ENCODE peak calls at places on chromosome 7, in seven cellular contexts. T is mesendoderm, J is GM23248, G is SK-N-SH, O is mammary epithelial cell, H is astrocyte, L is neuronal stem cell. V is an unnamed sample.

GRCh38 chr7:42180806-42181205 is 56.2 kb downstream of the GLI3 start:
- DNase-seq in T (no peak), G (no peak), L (no peak), H (no peak), J (no peak), O (no peak), V (peak)

GRCh38 chr7:5450549-5451327 is 27.1 kb upstream of the TNRC18 start:
- DNase-seq in G (peak), J (peak), L (peak), H (no peak), O (no peak), T (peak), V (peak)

GRCh38 chr7:139575338-139575680 is 51.8 kb downstream of the CLEC2L start:
- DNase-seq in H (no peak), L (no peak), O (no peak), G (no peak), T (no peak), J (no peak), V (no peak)

GRCh38 chr7:50728184-50728583 is 54.5 kb downstream of the GRB10 start:
- DNase-seq in J (peak), O (no peak), L (no peak), T (no peak), H (peak), G (no peak), V (peak)

GRCh38 chr7:125927556-125927955 is 997.9 kb upstream of the POT1 start:
- DNase-seq in G (no peak), T (peak), L (no peak), H (no peak), J (no peak), O (no peak), V (no peak)

GRCh38 chr7:2266911-2267310 is 24.9 kb downstream of the NUDT1 start:
- DNase-seq in L (no peak), J (peak), O (peak), G (no peak), H (no peak), T (no peak), V (peak)

GRCh38 chr7:36227223-36227622 is 74.2 kb downstream of the EEPD1 start:
- DNase-seq in O (no peak), T (no peak), L (no peak), H (peak), J (peak), G (no peak), V (peak)

GRCh38 chr7:25037325-25037724 is 57.3 kb upstream of the OSBPL3 start:
- DNase-seq in G (no peak), J (peak), L (no peak), O (peak), T (no peak), H (no peak), V (no peak)

GRCh38 chr7:134636008-134636449 is 10.6 kb upstream of the BPGM start:
- DNase-seq in J (no peak), T (no peak), H (no peak), G (no peak), O (no peak), L (no peak), V (no peak)

GRCh38 chr7:94303736-94304135 is 91.0 kb upstream of the COL1A2 start:
- DNase-seq in H (peak), T (no peak), O (no peak), L (no peak), J (peak), G (no peak), V (peak)

GRCh38 chr7:28136420-28136819 is 44.2 kb downstream of the JAZF1 start:
- DNase-seq in J (no peak), H (no peak), T (no peak), G (no peak), O (no peak), L (no peak), V (no peak)

GRCh38 chr7:16634292-16634738 is 11.2 kb downstream of the ANKMY2 start:
- DNase-seq in O (no peak), H (no peak), T (no peak), G (no peak), L (no peak), J (no peak), V (no peak)

GRCh38 chr7:69932034-69932628 is 333.9 kb downstream of the AUTS2 start:
- DNase-seq in H (peak), G (peak), J (peak), T (peak), L (peak), O (no peak), V (peak)

GRCh38 chr7:29609162-29610030 is 45.8 kb downstream of the PRR15 start:
- DNase-seq in T (peak), O (peak), H (peak), J (peak), L (peak), G (no peak), V (peak)

GRCh38 chr7:4958477-4959301 is at the start of gene MMD2:
- DNase-seq in H (no peak), G (peak), O (no peak), J (no peak), T (peak), L (peak), V (no peak)

GRCh38 chr7:33836797-33837355 is 68.5 kb upstream of the BMPER start:
- DNase-seq in H (no peak), O (no peak), L (no peak), G (peak), T (peak), J (no peak), V (peak)

GRCh38 chr7:33757050-33757449 is 148.3 kb upstream of the BMPER start:
- DNase-seq in T (no peak), J (peak), G (no peak), L (no peak), O (no peak), H (peak), V (peak)

GRCh38 chr7:151796871-151797270 is 80.0 kb downstream of the PRKAG2 start:
- DNase-seq in J (peak), T (no peak), H (no peak), G (no peak), O (no peak), L (no peak), V (no peak)

GRCh38 chr7:44461387-44461786 is 29.1 kb downstream of the NUDCD3 start:
- DNase-seq in H (peak), O (peak), J (peak), T (peak), L (no peak), G (no peak), V (peak)

GRCh38 chr7:126667742-126668366 is 584.9 kb downstream of the GRM8 start:
- DNase-seq in G (no peak), H (no peak), L (no peak), J (no peak), T (no peak), O (no peak), V (no peak)

GRCh38 chr7:84009051-84009450 is 185.5 kb downstream of the SEMA3A start:
- DNase-seq in J (peak), G (no peak), O (peak), L (no peak), H (no peak), T (no peak), V (peak)

GRCh38 chr7:50739744-50740455 is 42.8 kb downstream of the GRB10 start:
- DNase-seq in J (peak), O (no peak), G (no peak), T (peak), L (no peak), H (no peak), V (no peak)

GRCh38 chr7:152335900-152336571 is 99.8 kb downstream of the KMT2C start:
- DNase-seq in T (no peak), L (no peak), G (no peak), O (no peak), H (no peak), J (peak), V (no peak)

GRCh38 chr7:28018446-28018845 is 162.1 kb downstream of the JAZF1 start:
- DNase-seq in H (peak), J (peak), L (no peak), O (no peak), G (no peak), T (no peak), V (peak)

GRCh38 chr7:123999698-124000097 is 33.2 kb downstream of the TMEM229A start:
- DNase-seq in O (peak), L (no peak), H (no peak), T (no peak), G (no peak), J (peak), V (no peak)

GRCh38 chr7:79199961-79200360 is 253.5 kb downstream of the MAGI2 start:
- DNase-seq in J (peak), L (no peak), O (no peak), H (peak), G (no peak), T (no peak), V (peak)

GRCh38 chr7:86776136-86776535 is 132.4 kb downstream of the GRM3 start:
- DNase-seq in T (no peak), O (no peak), H (no peak), J (no peak), G (no peak), L (no peak), V (no peak)

GRCh38 chr7:107850671-107851070 is 40.3 kb upstream of the DLD start:
- DNase-seq in L (no peak), G (no peak), H (no peak), O (no peak), J (peak), T (no peak), V (no peak)

GRCh38 chr7:150945853-150946825 is 32.0 kb downstream of the KCNH2 start:
- DNase-seq in G (peak), H (peak), T (peak), L (no peak), O (peak), J (no peak), V (peak)

GRCh38 chr7:151199196-151199874 is 11.0 kb downstream of the H2BK1 start:
- DNase-seq in O (no peak), H (no peak), J (no peak), L (no peak), T (peak), G (no peak), V (no peak)

GRCh38 chr7:108181073-108181985 is 51.2 kb upstream of the LAMB4 start:
- DNase-seq in L (peak), T (peak), H (peak), J (peak), O (peak), G (peak), V (peak)

GRCh38 chr7:93402944-93403343 is 170.8 kb downstream of the VPS50 start:
- DNase-seq in T (no peak), O (no peak), J (peak), G (no peak), H (no peak), L (no peak), V (no peak)

GRCh38 chr7:114073711-114074110 is 154.9 kb upstream of the PPP1R3A start:
- DNase-seq in H (no peak), G (no peak), O (no peak), L (no peak), J (no peak), T (no peak), V (no peak)

DNA sequence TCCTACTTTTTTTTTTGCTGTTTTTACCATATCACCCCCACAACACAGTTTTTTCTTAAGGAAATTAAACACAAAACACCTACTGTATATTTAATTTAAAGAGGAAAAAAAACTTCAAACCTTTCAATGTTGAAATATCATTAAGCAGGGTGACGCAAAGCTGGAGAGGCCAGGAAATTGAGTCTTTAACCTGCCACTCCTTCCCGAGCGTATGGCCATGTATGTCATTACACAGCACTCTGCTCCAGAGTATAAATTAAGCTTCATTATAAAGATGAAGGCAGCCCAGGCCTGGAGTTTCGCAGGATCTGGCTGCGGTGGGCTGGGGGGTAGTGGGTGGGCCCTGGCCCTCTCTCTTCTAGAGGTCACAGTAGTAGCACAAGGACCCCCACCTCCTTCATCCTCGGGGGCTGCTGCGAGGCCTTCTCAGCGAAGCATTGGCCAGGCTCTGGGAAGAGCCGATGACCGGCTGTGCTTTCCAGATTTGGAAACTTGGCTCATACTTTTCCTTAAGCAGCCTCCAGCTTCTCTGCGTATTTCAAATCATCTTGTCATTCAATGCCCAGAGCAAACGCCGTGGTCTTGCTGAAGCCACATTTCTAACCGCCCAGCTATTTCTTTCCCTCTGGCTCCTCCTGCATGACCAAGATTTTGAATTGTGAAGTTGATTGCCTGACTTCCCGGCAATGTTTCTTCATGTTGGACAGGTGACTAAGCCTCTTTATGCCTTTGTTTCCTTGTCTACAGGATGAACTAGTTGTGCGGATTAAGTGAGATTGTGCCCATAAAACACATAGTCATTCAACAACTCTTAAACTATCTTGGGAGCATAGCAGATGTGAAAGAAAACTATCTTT is 765.1 kb downstream of the SUGCT start:
- DNase-seq in H (peak), G (no peak), O (no peak), J (no peak), T (no peak), L (no peak), V (no peak)
- H3K4me2 ChIP-seq in H (no peak), G (no peak), O (no peak), J (no peak), T (no peak), L (no peak), V (no peak)

GRCh38 chr7:8305625-8306388 is 43.8 kb upstream of the ICA1 start:
- DNase-seq in L (no peak), H (no peak), J (no peak), G (no peak), T (no peak), O (no peak), V (no peak)

GRCh38 chr7:8303904-8304528 is 42.0 kb upstream of the ICA1 start:
- DNase-seq in O (no peak), G (no peak), H (no peak), T (no peak), J (no peak), L (no peak), V (no peak)

GRCh38 chr7:8310876-8311275 is 48.9 kb upstream of the ICA1 start:
- DNase-seq in T (no peak), J (no peak), G (no peak), O (no peak), L (no peak), H (no peak), V (no peak)

GRCh38 chr7:8305104-8305503 is 43.1 kb upstream of the ICA1 start:
- DNase-seq in J (no peak), T (no peak), L (no peak), H (no peak), O (no peak), G (no peak), V (no peak)
- H3K4me2 ChIP-seq in J (no peak), T (no peak), L (no peak), H (no peak), O (no peak), G (no peak), V (no peak)

DNA sequence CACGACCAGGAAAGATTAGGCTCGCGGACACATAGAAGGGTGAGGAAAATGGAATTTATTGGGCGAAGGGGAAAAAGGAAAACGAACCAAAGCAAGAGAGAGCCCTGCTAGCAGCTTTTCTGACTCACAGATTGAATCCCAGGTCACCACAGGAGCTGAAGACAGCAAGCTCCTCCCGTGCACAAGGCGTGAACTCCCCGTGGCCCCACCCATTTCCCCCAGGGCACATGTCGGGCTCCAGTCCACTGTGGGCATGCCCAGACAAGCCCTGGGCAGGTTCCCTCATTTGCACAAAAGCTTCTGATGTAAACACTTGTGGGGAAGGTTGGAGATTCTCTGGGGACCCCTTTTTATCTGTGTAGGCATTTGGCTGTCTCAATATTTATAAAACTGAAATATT is 582.4 kb downstream of the SUGCT start:
- DNase-seq in G (peak), O (peak), H (peak), T (peak), J (peak), L (peak), V (peak)
- H3K4me2 ChIP-seq in G (peak), O (peak), H (no peak), T (no peak), J (peak), L (no peak), V (peak)

GRCh38 chr7:141203177-141203576 is 129.3 kb downstream of the TMEM178B start:
- DNase-seq in J (no peak), O (no peak), T (no peak), L (no peak), G (no peak), H (no peak), V (no peak)

GRCh38 chr7:141200191-141201108 is 126.6 kb downstream of the TMEM178B start:
- DNase-seq in T (no peak), O (no peak), L (no peak), J (no peak), H (no peak), G (no peak), V (no peak)

GRCh38 chr7:141201145-141201885 is 127.5 kb downstream of the TMEM178B start:
- DNase-seq in G (no peak), H (no peak), L (no peak), J (no peak), T (peak), O (no peak), V (no peak)

GRCh38 chr7:141202540-141202939 is 128.7 kb downstream of the TMEM178B start:
- DNase-seq in H (no peak), G (no peak), J (no peak), L (no peak), T (no peak), O (no peak), V (no peak)

DNA sequence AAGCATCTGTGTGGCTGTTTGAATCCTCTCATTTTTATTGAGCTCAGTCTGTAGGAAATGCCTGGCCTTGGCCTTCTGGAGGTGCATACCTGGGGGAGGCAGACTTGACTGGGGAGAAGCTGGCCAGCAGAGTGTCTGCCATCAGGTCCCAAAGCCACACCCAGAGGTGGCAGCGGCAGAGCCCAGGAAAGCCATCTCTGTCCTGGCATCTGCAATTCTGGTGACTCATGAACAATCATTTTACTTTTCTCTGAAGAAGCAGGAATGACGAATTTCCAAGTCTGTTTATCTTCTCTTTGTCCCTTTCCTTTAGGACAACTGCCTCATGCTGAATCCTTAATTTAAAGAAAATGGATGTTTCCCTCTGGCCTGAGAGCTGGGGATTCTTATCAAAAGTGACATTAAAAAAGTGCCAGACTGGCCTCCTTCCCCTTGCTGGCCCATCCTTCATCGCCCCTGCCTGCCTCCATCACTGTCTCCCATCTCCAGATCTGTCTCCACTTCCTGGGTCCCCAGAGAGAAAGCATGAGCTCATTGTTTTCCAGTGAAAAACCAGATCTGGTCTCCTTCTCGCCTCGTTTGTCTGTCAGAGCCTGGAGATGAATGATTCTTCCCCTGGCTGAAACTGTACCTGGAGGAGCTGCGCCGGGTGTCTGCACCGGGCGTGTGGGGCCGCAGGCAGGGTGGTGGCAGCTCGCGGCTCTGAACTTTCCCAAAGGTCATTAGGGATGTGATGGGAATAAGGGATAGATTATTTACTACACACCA is 124.5 kb downstream of the TMEM178B start:
- DNase-seq in O (no peak), J (no peak), T (peak), H (no peak), G (peak), L (no peak), V (no peak)
- H3K4me2 ChIP-seq in O (no peak), J (no peak), T (no peak), H (no peak), G (no peak), L (no peak), V (no peak)

GRCh38 chr7:21911341-21911875 is 34.3 kb downstream of the CDCA7L start:
- DNase-seq in L (no peak), T (no peak), H (peak), G (no peak), O (no peak), J (peak), V (peak)
- H3K4me2 ChIP-seq in L (no peak), T (no peak), H (no peak), G (no peak), O (no peak), J (peak), V (no peak)

DNA sequence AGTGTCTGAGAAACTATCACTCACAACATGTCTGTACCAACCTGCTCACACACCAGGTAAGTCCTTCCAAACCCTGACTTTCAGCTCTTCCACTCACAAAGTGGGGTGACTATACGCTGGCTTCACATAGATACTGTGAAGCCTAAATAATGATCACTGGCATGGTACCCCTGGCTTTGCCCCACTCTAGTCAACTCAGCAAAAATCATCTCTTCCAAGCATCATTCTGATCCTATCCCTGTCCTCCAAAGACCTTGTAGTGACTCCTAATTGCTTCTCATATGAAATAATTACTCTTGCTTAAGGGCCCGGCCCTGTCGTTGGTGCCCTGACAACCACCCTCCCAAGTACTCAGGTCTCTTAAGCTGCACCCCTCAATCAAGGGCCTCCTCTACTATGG is 97.8 kb downstream of the SLC25A13 start:
- DNase-seq in H (no peak), O (no peak), T (no peak), L (no peak), J (no peak), G (no peak), V (no peak)
- H3K4me2 ChIP-seq in H (no peak), O (no peak), T (no peak), L (no peak), J (no peak), G (no peak), V (no peak)

GRCh38 chr7:26183545-26184282 is 16.8 kb downstream of the HNRNPA2B1 start:
- DNase-seq in J (no peak), T (no peak), G (no peak), O (no peak), L (no peak), H (no peak), V (no peak)
- H3K4me2 ChIP-seq in J (no peak), T (no peak), G (no peak), O (no peak), L (no peak), H (no peak), V (no peak)

DNA sequence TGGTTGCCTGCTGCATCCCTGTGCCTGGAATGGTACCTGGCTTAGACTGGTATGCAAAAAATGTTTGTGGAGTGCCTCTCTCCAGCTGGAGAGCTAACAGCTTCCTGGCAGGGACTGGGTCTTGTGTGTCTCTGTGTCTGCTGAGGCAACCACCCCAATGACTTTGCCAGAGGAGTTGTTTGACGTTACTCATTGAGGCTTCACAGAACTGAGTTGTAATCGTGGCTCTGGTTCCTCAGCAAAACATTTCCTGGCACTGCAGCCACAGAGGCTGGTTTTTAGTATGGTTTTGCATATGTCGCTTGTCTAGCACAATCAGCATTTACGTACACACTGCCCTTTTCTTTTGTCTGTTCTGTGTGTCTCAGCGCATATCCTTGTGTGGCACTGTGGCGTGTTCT is 7.5 kb downstream of the ZNF282 start:
- DNase-seq in L (no peak), H (peak), G (no peak), O (no peak), T (peak), J (peak), V (no peak)
- H3K4me2 ChIP-seq in L (no peak), H (no peak), G (no peak), O (no peak), T (no peak), J (peak), V (no peak)